ENCODE peak calls at places on chromosomes 5 and 9, in four cellular contexts. A is activated CD4-positive, CD25-positive, alpha-beta regulatory T cell treated with anti-CD3 and anti-CD28 coated beads, Interleukin-2, amount 50 U/mL, for 16 hours; G is activated T-cell treated with anti-CD3 and anti-CD28 coated beads for 1 hour; B is activated CD8-positive, alpha-beta memory T cell treated with anti-CD3 and anti-CD28 coated beads for 4 hours. Q is an unnamed sample.

GRCh38 chr5:139642891-139643871 is 5.0 kb upstream of the CXXC5 start:
- DNase-seq in G (no peak), A (no peak), B (no peak), Q (no peak)

GRCh38 chr5:16826379-16827125 is 109.5 kb downstream of the MYO10 start:
- DNase-seq in A (no peak), G (no peak), B (no peak), Q (no peak)

GRCh38 chr5:16963821-16964220 is 27.7 kb upstream of the MYO10 start:
- DNase-seq in B (no peak), A (no peak), G (no peak), Q (no peak)

GRCh38 chr5:127243011-127243410 is 47.6 kb upstream of the MEGF10 start:
- DNase-seq in A (no peak), G (no peak), B (no peak), Q (no peak)

GRCh38 chr9:83346655-83347393 is 191.4 kb downstream of the FRMD3 start:
- DNase-seq in G (no peak), A (no peak), B (no peak), Q (no peak)

GRCh38 chr5:174531782-174532191 is 192.6 kb upstream of the MSX2 start:
- DNase-seq in A (no peak), G (no peak), B (no peak), Q (no peak)

GRCh38 chr5:7808998-7809397 is 41.9 kb downstream of the CFAP90 start:
- DNase-seq in G (no peak), B (no peak), A (no peak), Q (no peak)

GRCh38 chr5:170426149-170426767 is 37.1 kb upstream of the KCNMB1 start:
- DNase-seq in B (no peak), G (no peak), A (no peak), Q (no peak)

GRCh38 chr5:765948-766631 is 18.4 kb downstream of the ZDHHC11B start:
- DNase-seq in B (no peak), G (no peak), A (no peak), Q (no peak)

GRCh38 chr5:67831081-67831480 is 384.5 kb upstream of the PIK3R1 start:
- DNase-seq in B (no peak), G (no peak), A (no peak), Q (no peak)

GRCh38 chr5:9624196-9624947 is 5.8 kb downstream of the TAS2R1 start:
- DNase-seq in B (no peak), G (no peak), A (no peak), Q (no peak)